ENCODE peak calls at places on chromosomes 12 and 14, in five cellular contexts. One of them, this sample, is unnamed.

GRCh38 chr12:96473394-96474093 is 15.8 kb upstream of the CFAP54 start:
- DNase-seq in cardiac muscle cell: peak
- DNase-seq in neural crest cell: no peak
- DNase-seq in OCI-LY7: no peak
- DNase-seq in Caco-2: no peak
- DNase-seq in this sample: no peak

GRCh38 chr12:69630191-69630590 is 19.5 kb upstream of the LRRC10 start:
- DNase-seq in cardiac muscle cell: no peak
- DNase-seq in neural crest cell: no peak
- DNase-seq in OCI-LY7: no peak
- DNase-seq in Caco-2: peak
- DNase-seq in this sample: no peak

GRCh38 chr14:75229923-75230792 is 48.5 kb upstream of the FOS start:
- DNase-seq in cardiac muscle cell: peak
- DNase-seq in neural crest cell: no peak
- DNase-seq in OCI-LY7: peak
- DNase-seq in Caco-2: no peak
- DNase-seq in this sample: peak

GRCh38 chr14:34981743-34982420 is 910 bp upstream of the SRP54 start:
- DNase-seq in cardiac muscle cell: peak
- DNase-seq in neural crest cell: peak
- DNase-seq in OCI-LY7: peak
- DNase-seq in Caco-2: peak
- DNase-seq in this sample: peak

GRCh38 chr14:105150368-105151111 is 18.0 kb downstream of the JAG2 start:
- DNase-seq in cardiac muscle cell: no peak
- DNase-seq in neural crest cell: no peak
- DNase-seq in OCI-LY7: no peak
- DNase-seq in Caco-2: no peak
- DNase-seq in this sample: no peak

GRCh38 chr14:56119221-56119967 is 1.2 kb downstream of the PELI2 start:
- DNase-seq in cardiac muscle cell: peak
- DNase-seq in neural crest cell: no peak
- DNase-seq in OCI-LY7: peak
- DNase-seq in Caco-2: peak
- DNase-seq in this sample: peak

GRCh38 chr14:95023115-95023514 is 134.2 kb downstream of the DICER1 start:
- DNase-seq in cardiac muscle cell: no peak
- DNase-seq in neural crest cell: no peak
- DNase-seq in OCI-LY7: no peak
- DNase-seq in Caco-2: no peak
- DNase-seq in this sample: no peak

GRCh38 chr14:37447883-37448391 is 147.1 kb downstream of the FOXA1 start:
- DNase-seq in cardiac muscle cell: no peak
- DNase-seq in neural crest cell: no peak
- DNase-seq in OCI-LY7: no peak
- DNase-seq in Caco-2: no peak
- DNase-seq in this sample: no peak

GRCh38 chr14:24382103-24382377 is 14.1 kb downstream of the NFATC4 start:
- DNase-seq in cardiac muscle cell: no peak
- DNase-seq in neural crest cell: no peak
- DNase-seq in OCI-LY7: no peak
- DNase-seq in Caco-2: no peak
- DNase-seq in this sample: no peak

GRCh38 chr12:93153321-93153720 is 224.2 kb upstream of the EEA1 start:
- DNase-seq in cardiac muscle cell: peak
- DNase-seq in neural crest cell: no peak
- DNase-seq in OCI-LY7: no peak
- DNase-seq in Caco-2: no peak
- DNase-seq in this sample: no peak

GRCh38 chr12:109346920-109347319 is 780 bp upstream of the MYO1H start:
- DNase-seq in cardiac muscle cell: no peak
- DNase-seq in neural crest cell: no peak
- DNase-seq in OCI-LY7: peak
- DNase-seq in Caco-2: peak
- DNase-seq in this sample: no peak

GRCh38 chr14:75439989-75440388 is 12.2 kb downstream of the JDP2 start:
- DNase-seq in cardiac muscle cell: no peak
- DNase-seq in neural crest cell: no peak
- DNase-seq in OCI-LY7: peak
- DNase-seq in Caco-2: no peak
- DNase-seq in this sample: no peak

GRCh38 chr14:59182641-59183040 is 5.8 kb upstream of the DAAM1 start:
- DNase-seq in cardiac muscle cell: no peak
- DNase-seq in neural crest cell: no peak
- DNase-seq in OCI-LY7: no peak
- DNase-seq in Caco-2: no peak
- DNase-seq in this sample: no peak

GRCh38 chr14:70489579-70490175 is 37.7 kb downstream of the ADAM21 start:
- DNase-seq in cardiac muscle cell: no peak
- DNase-seq in neural crest cell: no peak
- DNase-seq in OCI-LY7: no peak
- DNase-seq in Caco-2: no peak
- DNase-seq in this sample: no peak

GRCh38 chr12:106897082-106897481 is 58.6 kb upstream of the TMEM263 start:
- DNase-seq in cardiac muscle cell: peak
- DNase-seq in neural crest cell: no peak
- DNase-seq in OCI-LY7: no peak
- DNase-seq in Caco-2: peak
- DNase-seq in this sample: peak

GRCh38 chr12:116654216-116654743 is 83.6 kb downstream of the SPRING1 start:
- DNase-seq in cardiac muscle cell: no peak
- DNase-seq in neural crest cell: no peak
- DNase-seq in OCI-LY7: no peak
- DNase-seq in Caco-2: no peak
- DNase-seq in this sample: no peak

GRCh38 chr14:20657216-20658211 is 16.0 kb upstream of the OR6S1 start:
- DNase-seq in cardiac muscle cell: no peak
- DNase-seq in neural crest cell: no peak
- DNase-seq in OCI-LY7: no peak
- DNase-seq in Caco-2: peak
- DNase-seq in this sample: peak

GRCh38 chr14:99724196-99724891 is 40.2 kb downstream of the CYP46A1 start:
- DNase-seq in cardiac muscle cell: peak
- DNase-seq in neural crest cell: no peak
- DNase-seq in OCI-LY7: no peak
- DNase-seq in Caco-2: no peak
- DNase-seq in this sample: no peak

GRCh38 chr14:39432179-39432618 is at the start of gene FBXO33:
- DNase-seq in cardiac muscle cell: peak
- DNase-seq in neural crest cell: peak
- DNase-seq in OCI-LY7: peak
- DNase-seq in Caco-2: peak
- DNase-seq in this sample: peak

GRCh38 chr14:38252066-38252710 is 3.7 kb downstream of the CLEC14A start:
- DNase-seq in cardiac muscle cell: peak
- DNase-seq in neural crest cell: no peak
- DNase-seq in OCI-LY7: no peak
- DNase-seq in Caco-2: no peak
- DNase-seq in this sample: no peak

GRCh38 chr12:105417732-105418131 is 87.2 kb downstream of the C12orf75 start:
- DNase-seq in cardiac muscle cell: no peak
- DNase-seq in neural crest cell: no peak
- DNase-seq in OCI-LY7: no peak
- DNase-seq in Caco-2: no peak
- DNase-seq in this sample: no peak

GRCh38 chr14:58828298-58828697 is 190.5 kb downstream of the DACT1 start:
- DNase-seq in cardiac muscle cell: no peak
- DNase-seq in neural crest cell: no peak
- DNase-seq in OCI-LY7: no peak
- DNase-seq in Caco-2: no peak
- DNase-seq in this sample: no peak

GRCh38 chr12:52145228-52145940 is 46.4 kb downstream of the KRT80 start:
- DNase-seq in cardiac muscle cell: no peak
- DNase-seq in neural crest cell: no peak
- DNase-seq in OCI-LY7: no peak
- DNase-seq in Caco-2: no peak
- DNase-seq in this sample: no peak

GRCh38 chr12:121334513-121335343 is 17.5 kb downstream of the ANAPC5 start:
- DNase-seq in cardiac muscle cell: peak
- DNase-seq in neural crest cell: no peak
- DNase-seq in OCI-LY7: peak
- DNase-seq in Caco-2: peak
- DNase-seq in this sample: peak

GRCh38 chr14:23160924-23161522 is 22.4 kb downstream of the SLC7A8 start:
- DNase-seq in cardiac muscle cell: peak
- DNase-seq in neural crest cell: no peak
- DNase-seq in OCI-LY7: no peak
- DNase-seq in Caco-2: no peak
- DNase-seq in this sample: no peak

GRCh38 chr14:106850913-106851825 is 1324.8 kb downstream of the TMEM121 start:
- DNase-seq in cardiac muscle cell: no peak
- DNase-seq in neural crest cell: no peak
- DNase-seq in OCI-LY7: peak
- DNase-seq in Caco-2: no peak
- DNase-seq in this sample: no peak

GRCh38 chr12:107655281-107656065 is 30.1 kb upstream of the PWP1 start:
- DNase-seq in cardiac muscle cell: no peak
- DNase-seq in neural crest cell: no peak
- DNase-seq in OCI-LY7: no peak
- DNase-seq in Caco-2: no peak
- DNase-seq in this sample: no peak

GRCh38 chr12:94586589-94587259 is 63.6 kb downstream of the TMCC3 start:
- DNase-seq in cardiac muscle cell: no peak
- DNase-seq in neural crest cell: no peak
- DNase-seq in OCI-LY7: no peak
- DNase-seq in Caco-2: no peak
- DNase-seq in this sample: no peak

GRCh38 chr12:42957136-42957535 is 367.6 kb upstream of the PRICKLE1 start:
- DNase-seq in cardiac muscle cell: peak
- DNase-seq in neural crest cell: no peak
- DNase-seq in OCI-LY7: no peak
- DNase-seq in Caco-2: no peak
- DNase-seq in this sample: no peak

GRCh38 chr14:72741836-72742681 is 151.8 kb downstream of the DPF3 start:
- DNase-seq in cardiac muscle cell: no peak
- DNase-seq in neural crest cell: no peak
- DNase-seq in OCI-LY7: no peak
- DNase-seq in Caco-2: no peak
- DNase-seq in this sample: no peak

GRCh38 chr14:53610947-53611346 is 345.7 kb downstream of the BMP4 start:
- DNase-seq in cardiac muscle cell: no peak
- DNase-seq in neural crest cell: no peak
- DNase-seq in OCI-LY7: no peak
- DNase-seq in Caco-2: no peak
- DNase-seq in this sample: no peak
- TF ChIP-seq CTCF in cardiac muscle cell: no peak
- TF ChIP-seq CTCF in neural crest cell: peak
- TF ChIP-seq CTCF in OCI-LY7: no peak
- TF ChIP-seq CTCF in Caco-2: no peak
- TF ChIP-seq CTCF in this sample: no peak

GRCh38 chr12:67220065-67220464 is 49.1 kb upstream of the CAND1 start:
- DNase-seq in cardiac muscle cell: no peak
- DNase-seq in neural crest cell: no peak
- DNase-seq in OCI-LY7: no peak
- DNase-seq in Caco-2: peak
- DNase-seq in this sample: peak
- TF ChIP-seq CTCF in cardiac muscle cell: peak
- TF ChIP-seq CTCF in neural crest cell: no peak
- TF ChIP-seq CTCF in OCI-LY7: peak
- TF ChIP-seq CTCF in Caco-2: peak
- TF ChIP-seq CTCF in this sample: peak

DNA sequence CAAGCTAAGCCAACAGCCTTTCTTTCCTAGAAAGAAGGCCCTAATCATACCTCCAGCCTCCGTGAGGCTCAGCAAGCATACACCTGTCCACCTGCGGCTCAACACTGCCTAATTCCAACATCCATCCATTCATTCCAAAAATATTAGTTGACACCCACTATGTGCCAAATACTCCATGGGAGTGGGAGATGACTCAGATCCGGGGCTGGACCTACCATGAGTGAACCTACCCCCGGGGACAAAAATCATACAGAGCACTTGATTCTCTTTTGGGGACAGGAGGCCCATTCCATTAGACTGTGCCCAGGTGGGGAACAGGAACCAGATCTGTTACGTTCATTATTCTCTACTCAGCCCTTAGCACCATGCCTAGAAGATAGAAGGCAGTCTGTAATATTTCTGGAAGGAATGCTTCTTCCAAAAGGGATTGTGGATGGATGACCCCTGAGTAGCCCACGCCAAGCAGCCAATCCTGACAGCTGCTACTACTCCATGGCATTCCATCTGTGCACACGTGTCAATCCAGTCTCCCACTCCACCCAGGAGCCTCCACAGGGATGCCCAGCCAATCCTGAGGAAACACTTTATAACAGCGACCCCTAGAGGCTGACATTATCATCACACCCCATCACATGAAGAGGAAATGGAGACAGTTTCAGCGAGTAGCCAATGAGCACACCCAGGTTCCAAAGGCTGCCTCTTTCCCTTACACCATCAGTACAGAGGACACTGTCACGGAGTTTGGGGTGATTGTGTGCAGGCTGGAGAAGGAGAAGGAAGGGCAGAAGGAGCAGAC is 170.7 kb downstream of the ESRRB start:
- DNase-seq in cardiac muscle cell: peak
- DNase-seq in neural crest cell: peak
- DNase-seq in OCI-LY7: peak
- DNase-seq in Caco-2: peak
- DNase-seq in this sample: peak
- TF ChIP-seq CTCF in cardiac muscle cell: peak
- TF ChIP-seq CTCF in neural crest cell: peak
- TF ChIP-seq CTCF in OCI-LY7: peak
- TF ChIP-seq CTCF in Caco-2: peak
- TF ChIP-seq CTCF in this sample: peak

DNA sequence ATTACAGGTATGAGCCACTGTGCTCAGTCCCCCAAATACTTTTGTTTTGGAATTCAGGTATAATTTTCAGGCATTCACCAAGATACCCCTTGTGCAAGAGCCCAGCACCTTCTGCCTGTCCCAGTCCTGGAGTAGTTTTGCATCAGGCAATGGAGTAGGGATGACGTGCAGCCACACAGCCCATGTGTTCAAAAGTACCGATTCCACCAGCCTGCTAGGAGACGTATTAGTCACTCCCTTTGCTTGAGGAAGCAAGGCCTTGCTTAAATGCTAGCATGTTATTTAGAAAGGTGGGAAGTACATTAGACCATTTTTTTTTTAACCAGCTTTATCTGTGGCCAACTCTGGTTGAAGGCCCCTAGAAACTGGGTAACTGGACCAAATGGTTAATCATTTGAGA is 15.0 kb upstream of the GALNT16 start:
- DNase-seq in cardiac muscle cell: no peak
- DNase-seq in neural crest cell: no peak
- DNase-seq in OCI-LY7: no peak
- DNase-seq in Caco-2: no peak
- DNase-seq in this sample: no peak
- TF ChIP-seq CTCF in cardiac muscle cell: no peak
- TF ChIP-seq CTCF in neural crest cell: no peak
- TF ChIP-seq CTCF in OCI-LY7: no peak
- TF ChIP-seq CTCF in Caco-2: no peak
- TF ChIP-seq CTCF in this sample: no peak

GRCh38 chr12:666066-666465 is 2.8 kb upstream of the NINJ2 start:
- DNase-seq in cardiac muscle cell: no peak
- DNase-seq in neural crest cell: no peak
- DNase-seq in OCI-LY7: no peak
- DNase-seq in Caco-2: no peak
- DNase-seq in this sample: no peak
- TF ChIP-seq CTCF in cardiac muscle cell: no peak
- TF ChIP-seq CTCF in neural crest cell: no peak
- TF ChIP-seq CTCF in OCI-LY7: no peak
- TF ChIP-seq CTCF in Caco-2: no peak
- TF ChIP-seq CTCF in this sample: no peak

This sample was measured in Calu3.